ENCODE peak calls at places on chromosomes 5 and 9, in five cellular contexts. V is heart right ventricle; E is GM23248; U is CD8-positive, alpha-beta T cell; W is astrocyte of the cerebellum. B is an unnamed sample.

GRCh38 chr5:127029513-127030258 is 672 bp downstream of the MARCHF3 start:
- DNase-seq in V (peak), E (peak), U (peak), W (peak), B (peak)

GRCh38 chr5:173010547-173011464 is 27.2 kb downstream of the ATP6V0E1 start:
- DNase-seq in V (peak), E (peak), U (no peak), W (no peak), B (no peak)

GRCh38 chr5:138491284-138491648 is 26.0 kb downstream of the EGR1 start:
- DNase-seq in V (no peak), E (no peak), U (no peak), W (no peak), B (peak)

GRCh38 chr5:143113461-143113860 is 290.0 kb downstream of the NR3C1 start:
- DNase-seq in V (no peak), E (no peak), U (no peak), W (no peak), B (no peak)

GRCh38 chr9:94853887-94854286 is 127.4 kb downstream of the AOPEP start:
- DNase-seq in V (no peak), E (no peak), U (no peak), W (no peak), B (no peak)

GRCh38 chr5:177546262-177546741 is 8.1 kb downstream of the FAM193B start:
- DNase-seq in V (peak), E (peak), U (no peak), W (peak), B (no peak)

GRCh38 chr9:3464033-3464638 is 61.7 kb downstream of the RFX3 start:
- DNase-seq in V (no peak), E (peak), U (no peak), W (no peak), B (no peak)

GRCh38 chr5:110045153-110045552 is 355.4 kb downstream of the MAN2A1 start:
- DNase-seq in V (no peak), E (peak), U (no peak), W (no peak), B (no peak)

GRCh38 chr9:89079421-89079820 is 88.2 kb downstream of the S1PR3 start:
- DNase-seq in V (no peak), E (peak), U (no peak), W (no peak), B (no peak)

GRCh38 chr9:15346837-15347236 is 39.8 kb upstream of the TTC39B start:
- DNase-seq in V (no peak), E (no peak), U (no peak), W (no peak), B (no peak)

GRCh38 chr5:42583322-42583721 is 160.1 kb downstream of the GHR start:
- DNase-seq in V (peak), E (peak), U (no peak), W (peak), B (no peak)

GRCh38 chr9:74960548-74960947 is 7.8 kb upstream of the C9orf40 start:
- DNase-seq in V (no peak), E (peak), U (no peak), W (no peak), B (no peak)

GRCh38 chr9:93676310-93677054 is 100.1 kb downstream of the PHF2 start:
- DNase-seq in V (peak), E (no peak), U (no peak), W (no peak), B (no peak)

GRCh38 chr5:76601470-76601869 is 21.7 kb downstream of the F2RL2 start:
- DNase-seq in V (peak), E (peak), U (no peak), W (peak), B (no peak)

GRCh38 chr9:123727332-123727731 is 202.6 kb downstream of the DENND1A start:
- DNase-seq in V (no peak), E (peak), U (no peak), W (no peak), B (no peak)

GRCh38 chr9:137082925-137083290 is 3.9 kb upstream of the MAN1B1 start:
- DNase-seq in V (no peak), E (peak), U (no peak), W (no peak), B (no peak)

GRCh38 chr5:122493091-122493775 is 181.2 kb downstream of the SNCAIP start:
- DNase-seq in V (peak), E (no peak), U (no peak), W (peak), B (peak)

GRCh38 chr5:159890141-159890540 is 26.1 kb upstream of the ADRA1B start:
- DNase-seq in V (no peak), E (no peak), U (no peak), W (no peak), B (no peak)

GRCh38 chr5:98940586-98940985 is 11.8 kb upstream of the CHD1 start:
- DNase-seq in V (peak), E (peak), U (no peak), W (no peak), B (no peak)

GRCh38 chr5:143495823-143496275 is 92.4 kb upstream of the NR3C1 start:
- DNase-seq in V (peak), E (peak), U (no peak), W (peak), B (no peak)

GRCh38 chr9:134455951-134456739 is 129.9 kb downstream of the RXRA start:
- DNase-seq in V (peak), E (peak), U (peak), W (peak), B (peak)

GRCh38 chr9:3398232-3398648 is 127.6 kb downstream of the RFX3 start:
- DNase-seq in V (no peak), E (no peak), U (no peak), W (no peak), B (no peak)

GRCh38 chr9:129183495-129184308 is 5.6 kb upstream of the IER5L start:
- DNase-seq in V (no peak), E (peak), U (no peak), W (no peak), B (no peak)

GRCh38 chr5:145826869-145827268 is 8.3 kb downstream of the PRELID2 start:
- DNase-seq in V (no peak), E (no peak), U (no peak), W (no peak), B (no peak)

GRCh38 chr5:176530983-176531901 is 6.0 kb downstream of the RNF44 start:
- DNase-seq in V (no peak), E (peak), U (no peak), W (no peak), B (peak)

GRCh38 chr9:106228861-106229260 is 534.5 kb downstream of the TMEM38B start:
- DNase-seq in V (peak), E (no peak), U (no peak), W (no peak), B (peak)

GRCh38 chr9:134750450-134751155 is 109.0 kb downstream of the COL5A1 start:
- DNase-seq in V (no peak), E (no peak), U (no peak), W (no peak), B (no peak)

GRCh38 chr9:93674580-93675335 is 98.4 kb downstream of the PHF2 start:
- DNase-seq in V (peak), E (no peak), U (no peak), W (no peak), B (peak)

DNA sequence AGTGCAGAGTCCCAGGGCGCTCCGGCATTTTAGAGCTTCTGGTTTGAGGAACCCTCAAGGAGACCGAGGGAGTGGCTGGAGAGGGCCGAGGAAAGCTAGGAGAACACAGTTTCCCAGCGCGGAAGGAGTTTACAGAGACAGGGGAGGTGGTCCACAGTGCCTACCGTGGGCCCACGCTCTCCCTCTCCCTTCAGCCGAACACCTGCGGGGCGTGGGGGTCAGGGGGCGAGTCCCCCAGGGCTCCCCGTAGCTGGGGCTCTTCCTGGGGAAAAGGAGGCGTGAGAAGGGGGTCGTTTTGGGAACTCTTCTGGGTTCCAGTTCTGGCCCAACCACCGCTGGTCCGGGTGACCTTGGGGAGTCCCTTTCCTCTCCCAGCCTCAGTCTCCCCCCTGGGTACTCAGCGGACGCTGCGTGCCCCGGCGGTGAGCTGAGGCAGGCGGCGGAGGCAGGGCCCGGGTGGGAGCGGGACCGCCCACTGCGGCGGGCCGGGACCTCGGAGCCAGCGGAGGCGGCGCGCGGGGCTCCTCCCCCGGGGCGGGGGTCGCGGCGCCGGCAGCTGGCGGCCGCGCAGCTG is 368 bp upstream of the FRMPD1 start:
- DNase-seq in V (no peak), E (no peak), U (no peak), W (no peak), B (no peak)
- H3K4me3 ChIP-seq in V (no peak), E (no peak), U (no peak), W (peak), B (peak)

GRCh38 chr5:157046041-157046440 is 12.9 kb downstream of the HAVCR1 start:
- DNase-seq in V (peak), E (no peak), U (no peak), W (no peak), B (no peak)

GRCh38 chr5:157049605-157050004 is 9.3 kb downstream of the HAVCR1 start:
- DNase-seq in V (no peak), E (peak), U (no peak), W (no peak), B (no peak)

GRCh38 chr5:157050050-157050449 is 8.9 kb downstream of the HAVCR1 start:
- DNase-seq in V (no peak), E (no peak), U (no peak), W (no peak), B (no peak)

GRCh38 chr5:157047898-157048297 is 11.0 kb downstream of the HAVCR1 start:
- DNase-seq in V (no peak), E (no peak), U (no peak), W (no peak), B (no peak)

DNA sequence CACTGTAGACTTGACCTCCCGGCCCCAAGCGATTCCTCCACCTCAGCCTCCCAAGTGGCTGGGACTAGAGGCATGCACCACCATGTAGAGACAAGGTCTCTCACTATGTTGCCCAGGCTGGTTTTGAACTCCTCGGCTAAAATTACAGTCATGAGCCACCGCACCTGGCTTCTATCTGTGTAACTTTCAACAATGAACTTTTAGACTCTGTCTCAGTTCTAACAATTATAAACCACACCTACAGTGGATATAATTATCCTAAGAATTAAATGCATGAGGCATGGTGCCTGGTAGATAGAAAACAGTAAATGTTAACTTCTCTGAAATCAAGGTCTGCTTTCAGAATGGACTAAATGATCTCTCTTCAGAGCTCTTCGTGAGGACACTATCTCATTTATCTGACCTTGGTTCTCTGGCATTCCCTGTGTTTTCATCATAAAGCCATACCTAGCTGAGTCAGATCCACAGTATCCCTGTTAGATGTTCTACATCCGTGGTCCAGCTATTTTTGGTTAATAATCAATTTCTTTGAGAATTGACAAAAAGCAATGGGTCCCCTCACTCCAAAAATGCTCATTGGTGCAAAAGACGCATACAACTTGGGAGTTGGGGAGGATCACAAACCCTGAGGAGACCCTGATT is 7.2 kb downstream of the HAVCR1 start:
- DNase-seq in V (no peak), E (no peak), U (no peak), W (no peak), B (no peak)
- H3K4me3 ChIP-seq in V (no peak), E (no peak), U (no peak), W (no peak), B (no peak)

GRCh38 chr9:122370303-122370702 is 521 bp upstream of the PTGS1 start:
- DNase-seq in V (no peak), E (no peak), U (no peak), W (no peak), B (no peak)
- H3K4me3 ChIP-seq in V (no peak), E (peak), U (no peak), W (no peak), B (no peak)

GRCh38 chr9:16664211-16664610 is 206.3 kb downstream of the BNC2 start:
- DNase-seq in V (no peak), E (peak), U (no peak), W (no peak), B (no peak)

GRCh38 chr9:16656432-16657169 is 213.9 kb downstream of the BNC2 start:
- DNase-seq in V (no peak), E (no peak), U (no peak), W (no peak), B (no peak)

GRCh38 chr9:16659096-16659495 is 211.4 kb downstream of the BNC2 start:
- DNase-seq in V (no peak), E (no peak), U (no peak), W (no peak), B (no peak)

DNA sequence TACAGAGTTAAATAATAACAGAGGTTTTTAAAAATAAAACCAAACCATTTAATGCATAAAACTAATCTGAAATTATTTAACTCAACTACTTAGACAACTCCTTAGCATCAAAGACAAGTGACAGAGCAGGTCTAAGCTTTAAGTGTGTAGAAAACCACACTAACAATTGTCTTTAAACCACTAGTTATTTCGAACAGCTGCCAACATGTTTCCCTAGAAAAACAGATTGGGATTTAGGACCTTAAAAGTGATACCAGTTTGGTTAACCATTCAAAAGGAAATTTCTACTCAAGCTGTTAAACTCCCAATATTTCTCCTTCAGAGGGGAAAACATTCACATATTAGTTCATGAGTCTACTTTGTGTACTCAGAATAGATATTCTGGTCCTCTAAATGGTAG is 208.7 kb downstream of the BNC2 start:
- DNase-seq in V (no peak), E (no peak), U (no peak), W (peak), B (no peak)
- H3K4me3 ChIP-seq in V (no peak), E (no peak), U (no peak), W (no peak), B (no peak)

DNA sequence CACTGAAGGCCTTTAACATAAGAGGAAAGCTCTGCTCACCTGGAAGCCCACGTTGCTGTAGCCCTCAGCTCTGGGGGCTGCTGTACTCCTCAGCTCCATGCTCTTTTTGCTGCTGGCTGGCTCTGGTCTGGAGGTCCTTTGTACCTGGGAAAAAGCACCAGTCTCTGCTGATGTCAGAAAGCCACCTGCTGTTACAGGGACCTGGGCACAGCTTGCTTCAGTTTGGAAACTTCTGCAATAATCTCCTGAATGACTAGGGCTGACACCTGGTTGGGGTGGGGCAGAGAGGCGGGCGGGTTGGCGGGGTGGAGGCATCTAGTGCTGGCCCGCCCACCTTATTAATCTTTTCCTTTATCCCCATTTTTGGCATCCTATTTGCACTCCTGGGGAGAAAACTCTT is at the start of gene SLC28A3:
- DNase-seq in V (no peak), E (no peak), U (no peak), W (no peak), B (no peak)
- H3K4me3 ChIP-seq in V (no peak), E (no peak), U (no peak), W (no peak), B (no peak)

GRCh38 chr5:10351882-10352395 is 1.6 kb upstream of the MARCHF6 start:
- DNase-seq in V (no peak), E (no peak), U (no peak), W (no peak), B (no peak)

GRCh38 chr5:10354048-10354872 is 765 bp downstream of the MARCHF6 start:
- DNase-seq in V (no peak), E (peak), U (peak), W (no peak), B (peak)

GRCh38 chr5:10353241-10354047 is at the start of gene MARCHF6:
- DNase-seq in V (peak), E (peak), U (peak), W (peak), B (peak)

GRCh38 chr5:10352404-10353240 is 873 bp upstream of the MARCHF6 start:
- DNase-seq in V (no peak), E (peak), U (no peak), W (no peak), B (no peak)

GRCh38 chr5:10355071-10355889 is 1.8 kb downstream of the MARCHF6 start:
- DNase-seq in V (no peak), E (peak), U (no peak), W (no peak), B (no peak)
- H3K4me3 ChIP-seq in V (no peak), E (peak), U (peak), W (peak), B (peak)

GRCh38 chr5:150623878-150624216 is 16.6 kb upstream of the SYNPO start:
- DNase-seq in V (no peak), E (no peak), U (no peak), W (no peak), B (peak)

GRCh38 chr5:150625164-150625535 is 15.3 kb upstream of the SYNPO start:
- DNase-seq in V (peak), E (no peak), U (no peak), W (no peak), B (peak)

GRCh38 chr5:150622157-150622556 is 18.3 kb upstream of the SYNPO start:
- DNase-seq in V (no peak), E (peak), U (no peak), W (no peak), B (no peak)

GRCh38 chr5:150624334-150625163 is 15.9 kb upstream of the SYNPO start:
- DNase-seq in V (no peak), E (peak), U (peak), W (no peak), B (peak)

GRCh38 chr5:150623152-150623877 is 17.1 kb upstream of the SYNPO start:
- DNase-seq in V (no peak), E (no peak), U (no peak), W (no peak), B (peak)
- H3K4me3 ChIP-seq in V (no peak), E (no peak), U (no peak), W (no peak), B (no peak)

DNA sequence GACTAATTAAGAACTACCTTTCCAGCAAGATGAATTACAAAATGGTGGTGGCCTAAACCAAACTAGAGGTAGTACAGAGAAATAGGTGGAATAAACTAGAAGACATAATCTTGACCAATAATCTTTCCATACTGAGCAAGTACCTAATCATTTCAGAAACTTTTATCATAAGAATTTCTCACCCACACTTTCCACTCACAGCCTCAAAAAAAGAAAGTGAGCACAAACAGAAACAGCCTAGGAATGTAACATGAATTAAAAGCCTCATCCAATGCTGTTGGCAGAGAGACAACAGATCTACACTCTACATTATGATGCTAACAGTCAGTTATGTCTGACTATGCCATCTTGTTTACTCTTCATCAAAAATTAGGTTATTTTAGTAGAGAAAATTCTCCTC is 1.3 kb downstream of the RNF38 start:
- DNase-seq in V (no peak), E (peak), U (no peak), W (no peak), B (no peak)
- H3K4me3 ChIP-seq in V (no peak), E (peak), U (no peak), W (peak), B (no peak)

GRCh38 chr5:120096413-120096812 is 367.7 kb upstream of the PRR16 start:
- DNase-seq in V (no peak), E (peak), U (no peak), W (peak), B (no peak)
- H3K4me3 ChIP-seq in V (no peak), E (peak), U (no peak), W (no peak), B (no peak)